ENCODE peak calls at places on chromosomes 7 and 10, in five cellular contexts. B, I, R, N and T are unnamed samples.

GRCh38 chr7:130022115-130022514 is 29.1 kb downstream of the ZC3HC1 start:
- DNase-seq in B (no peak), I (no peak), R (no peak), N (no peak), T (no peak)

GRCh38 chr7:80611779-80612178 is 26.7 kb upstream of the CD36 start:
- DNase-seq in B (no peak), I (no peak), R (no peak), N (peak), T (no peak)

GRCh38 chr10:124650263-124650662 is 93.9 kb downstream of the FAM53B start:
- DNase-seq in B (no peak), I (no peak), R (no peak), N (no peak), T (no peak)

GRCh38 chr10:35752469-35753450 is 110.7 kb upstream of the FZD8 start:
- DNase-seq in B (no peak), I (no peak), R (no peak), N (no peak), T (no peak)

GRCh38 chr10:124303662-124304418 is 114.9 kb downstream of the OAT start:
- DNase-seq in B (no peak), I (no peak), R (no peak), N (no peak), T (no peak)

GRCh38 chr10:96305019-96305418 is 785 bp downstream of the DNTT start:
- DNase-seq in B (no peak), I (no peak), R (no peak), N (no peak), T (no peak)

GRCh38 chr10:119246862-119247549 is 39.6 kb downstream of the GRK5 start:
- DNase-seq in B (no peak), I (no peak), R (no peak), N (no peak), T (no peak)

GRCh38 chr10:82981137-82981723 is 1106.2 kb downstream of the NRG3 start:
- DNase-seq in B (no peak), I (no peak), R (no peak), N (no peak), T (no peak)

GRCh38 chr7:142412551-142413193 is 154.8 kb upstream of the PRSS58 start:
- DNase-seq in B (peak), I (no peak), R (no peak), N (peak), T (peak)

GRCh38 chr7:27605689-27606269 is 56.9 kb downstream of the HIBADH start:
- DNase-seq in B (no peak), I (no peak), R (no peak), N (peak), T (peak)

GRCh38 chr10:116254422-116255152 is 18.4 kb downstream of the GFRA1 start:
- DNase-seq in B (no peak), I (no peak), R (no peak), N (no peak), T (no peak)

GRCh38 chr7:16921644-16922257 is 40.0 kb upstream of the AGR3 start:
- DNase-seq in B (no peak), I (peak), R (no peak), N (peak), T (no peak)

GRCh38 chr7:34453150-34453549 is 204.9 kb upstream of the NPSR1 start:
- DNase-seq in B (no peak), I (no peak), R (no peak), N (no peak), T (no peak)

GRCh38 chr10:93199221-93199681 is 125.6 kb downstream of the CYP26A1 start:
- DNase-seq in B (no peak), I (no peak), R (no peak), N (no peak), T (no peak)

GRCh38 chr10:6601224-6601805 is 21.2 kb upstream of the PRKCQ start:
- DNase-seq in B (no peak), I (no peak), R (no peak), N (no peak), T (no peak)

GRCh38 chr10:117184296-117184695 is 13.0 kb upstream of the KCNK18 start:
- DNase-seq in B (no peak), I (no peak), R (no peak), N (no peak), T (no peak)

GRCh38 chr10:11610151-11610854 is 1.1 kb downstream of the USP6NL start:
- DNase-seq in B (no peak), I (no peak), R (no peak), N (no peak), T (peak)

GRCh38 chr7:235576-236395 is 43.4 kb downstream of the FAM20C start:
- DNase-seq in B (no peak), I (no peak), R (no peak), N (no peak), T (no peak)